ENCODE peak calls at places on chromosome 2, in five cellular contexts. One of them, this sample, is unnamed.
A peak's percentile ranks its signal among the peaks of the same experiment; 100 is the strongest.

GRCh38 chr2:174007010-174007409 is 41.8 kb upstream of the SP3 start:
- DNase-seq in activated T-cell treated with anti-CD3 and anti-CD28 coated beads for 48 hours: no peak
- DNase-seq in AG08395: no peak
- DNase-seq in WTC11: no peak
- DNase-seq in pons: no peak
- DNase-seq in this sample: no peak

GRCh38 chr2:25311866-25312575 is 29.7 kb downstream of the DNMT3A start:
- DNase-seq in activated T-cell treated with anti-CD3 and anti-CD28 coated beads for 48 hours: no peak
- DNase-seq in AG08395: no peak
- DNase-seq in WTC11: peak; percentile 38
- DNase-seq in pons: no peak
- DNase-seq in this sample: no peak

GRCh38 chr2:60555066-60555793 is 1.8 kb upstream of the BCL11A start:
- DNase-seq in activated T-cell treated with anti-CD3 and anti-CD28 coated beads for 48 hours: no peak
- DNase-seq in AG08395: peak; percentile 51
- DNase-seq in WTC11: peak; percentile 57
- DNase-seq in pons: peak; percentile 38
- DNase-seq in this sample: peak; percentile 67

GRCh38 chr2:101930019-101930418 is 61.7 kb upstream of the IL1R2 start:
- DNase-seq in activated T-cell treated with anti-CD3 and anti-CD28 coated beads for 48 hours: no peak
- DNase-seq in AG08395: no peak
- DNase-seq in WTC11: no peak
- DNase-seq in pons: no peak
- DNase-seq in this sample: no peak

GRCh38 chr2:195660265-195660890 is 3.4 kb downstream of the SLC39A10 start:
- DNase-seq in activated T-cell treated with anti-CD3 and anti-CD28 coated beads for 48 hours: peak; percentile 41
- DNase-seq in AG08395: peak; percentile 34
- DNase-seq in WTC11: peak; percentile 66
- DNase-seq in pons: peak; percentile 87
- DNase-seq in this sample: peak; percentile 86

GRCh38 chr2:172395503-172395902 is 31.9 kb upstream of the ITGA6 start:
- DNase-seq in activated T-cell treated with anti-CD3 and anti-CD28 coated beads for 48 hours: no peak
- DNase-seq in AG08395: no peak
- DNase-seq in WTC11: no peak
- DNase-seq in pons: no peak
- DNase-seq in this sample: no peak

GRCh38 chr2:239326831-239327535 is 73.8 kb downstream of the HDAC4 start:
- DNase-seq in activated T-cell treated with anti-CD3 and anti-CD28 coated beads for 48 hours: peak; percentile 61
- DNase-seq in AG08395: no peak
- DNase-seq in WTC11: no peak
- DNase-seq in pons: no peak
- DNase-seq in this sample: peak; percentile 68

GRCh38 chr2:232431705-232432590 is 24.0 kb upstream of the ALPI start:
- DNase-seq in activated T-cell treated with anti-CD3 and anti-CD28 coated beads for 48 hours: no peak
- DNase-seq in AG08395: no peak
- DNase-seq in WTC11: no peak
- DNase-seq in pons: no peak
- DNase-seq in this sample: no peak

GRCh38 chr2:233593201-233593600 is 24.2 kb upstream of the UGT1A8 start:
- DNase-seq in activated T-cell treated with anti-CD3 and anti-CD28 coated beads for 48 hours: no peak
- DNase-seq in AG08395: no peak
- DNase-seq in WTC11: no peak
- DNase-seq in pons: no peak
- DNase-seq in this sample: no peak